ENCODE peak calls at places on chromosomes 3 and 15, in five cellular contexts. O is neuronal stem cell, E is H9, Q is H1, T is mesenchymal stem cell. W is an unnamed sample.

GRCh38 chr3:79881431-79881830 is 113.6 kb upstream of the ROBO1 start:
- DNase-seq in Q (no peak), O (no peak), E (no peak), T (no peak), W (no peak)

GRCh38 chr15:74120426-74120825 is 10.0 kb upstream of the ISLR2 start:
- DNase-seq in E (no peak), O (no peak), Q (no peak), T (no peak), W (no peak)

GRCh38 chr3:52790337-52790736 is 4.3 kb upstream of the ITIH3 start:
- DNase-seq in O (no peak), Q (no peak), E (no peak), T (no peak), W (no peak)

GRCh38 chr15:68372291-68372811 is 59.6 kb downstream of the ITGA11 start:
- DNase-seq in T (no peak), Q (peak; percentile 73), O (no peak), E (peak; percentile 80), W (no peak)

GRCh38 chr15:42385206-42385979 is 26.1 kb downstream of the CAPN3 start:
- DNase-seq in T (peak; percentile 58), O (peak; percentile 36), Q (peak; percentile 76), E (peak; percentile 80), W (no peak)

GRCh38 chr3:34957707-34958106 is 681.6 kb upstream of the ARPP21 start:
- DNase-seq in Q (no peak), T (no peak), E (no peak), O (no peak), W (no peak)

GRCh38 chr3:173467501-173467900 is 70.0 kb downstream of the NLGN1 start:
- DNase-seq in E (no peak), Q (no peak), O (no peak), T (peak; percentile 29), W (peak; percentile 80)

GRCh38 chr3:23913873-23914743 is 2.7 kb downstream of the NKIRAS1 start:
- DNase-seq in Q (no peak), E (no peak), O (no peak), T (no peak), W (no peak)

GRCh38 chr3:44395714-44396113 is 57.1 kb downstream of the TCAIM start:
- DNase-seq in O (no peak), T (no peak), E (no peak), Q (no peak), W (no peak)

GRCh38 chr3:87336761-87337160 is 60.4 kb upstream of the POU1F1 start:
- DNase-seq in E (no peak), Q (no peak), T (no peak), O (no peak), W (no peak)

GRCh38 chr15:20665653-20666052 is 124.1 kb upstream of the GOLGA6L6 start:
- DNase-seq in E (no peak), Q (no peak), O (no peak), T (no peak), W (no peak)

GRCh38 chr3:11447584-11448200 is 175.5 kb downstream of the ATG7 start:
- DNase-seq in Q (no peak), O (no peak), T (no peak), E (no peak), W (no peak)

GRCh38 chr15:98039596-98039995 is 79.1 kb downstream of the ARRDC4 start:
- DNase-seq in Q (no peak), T (no peak), O (no peak), E (no peak), W (no peak)

GRCh38 chr3:112640864-112641751 is at the start of gene CCDC80:
- DNase-seq in T (peak; percentile 99), Q (no peak), E (no peak), O (no peak), W (peak; percentile 76)

GRCh38 chr15:77030928-77031375 is 36.0 kb downstream of the PSTPIP1 start:
- DNase-seq in Q (peak; percentile 46), T (no peak), E (peak; percentile 23), O (no peak), W (no peak)

GRCh38 chr15:63440756-63441155 is 59.1 kb upstream of the CA12 start:
- DNase-seq in O (no peak), E (no peak), T (no peak), Q (no peak), W (no peak)

GRCh38 chr3:27758083-27758482 is 36.0 kb upstream of the EOMES start:
- DNase-seq in E (no peak), O (no peak), Q (no peak), T (peak; percentile 81), W (peak; percentile 76)

GRCh38 chr15:65372787-65373067 is 5.1 kb downstream of the IGDCC3 start:
- DNase-seq in O (no peak), Q (no peak), T (no peak), E (no peak), W (no peak)

GRCh38 chr3:13865581-13866405 is 14.1 kb downstream of the WNT7A start:
- DNase-seq in T (no peak), Q (no peak), E (no peak), O (no peak), W (no peak)

GRCh38 chr15:95304116-95304873 is 1026.2 kb upstream of the NR2F2 start:
- DNase-seq in O (no peak), Q (no peak), E (no peak), T (peak; percentile 90), W (no peak)

GRCh38 chr15:58261368-58261767 is 123.2 kb downstream of the AQP9 start:
- DNase-seq in E (no peak), T (no peak), Q (no peak), O (no peak), W (no peak)

GRCh38 chr3:27880969-27881892 is 159.1 kb upstream of the EOMES start:
- DNase-seq in Q (no peak), E (no peak), O (no peak), T (no peak), W (no peak)

GRCh38 chr3:16085884-16086608 is 88.4 kb upstream of the GALNT15 start:
- DNase-seq in Q (no peak), T (no peak), O (no peak), E (no peak), W (no peak)

GRCh38 chr3:189233225-189233858 is 61.6 kb downstream of the TPRG1 start:
- DNase-seq in Q (peak; percentile 52), O (peak; percentile 47), E (peak; percentile 69), T (peak; percentile 70), W (peak; percentile 43)

GRCh38 chr3:39383913-39384664 is 919 bp downstream of the SLC25A38 start:
- DNase-seq in T (peak; percentile 95), E (peak; percentile 97), O (peak; percentile 93), Q (peak; percentile 96), W (peak; percentile 97)

GRCh38 chr3:39387411-39387975 is 4.3 kb downstream of the SLC25A38 start:
- DNase-seq in T (no peak), O (no peak), Q (no peak), E (no peak), W (peak; percentile 55)

GRCh38 chr3:39384665-39385000 is 1.5 kb downstream of the SLC25A38 start:
- DNase-seq in T (no peak), O (no peak), E (no peak), Q (no peak), W (no peak)

GRCh38 chr3:39385456-39386098 is 2.4 kb downstream of the SLC25A38 start:
- DNase-seq in O (no peak), Q (no peak), E (no peak), T (peak; percentile 12), W (no peak)

DNA sequence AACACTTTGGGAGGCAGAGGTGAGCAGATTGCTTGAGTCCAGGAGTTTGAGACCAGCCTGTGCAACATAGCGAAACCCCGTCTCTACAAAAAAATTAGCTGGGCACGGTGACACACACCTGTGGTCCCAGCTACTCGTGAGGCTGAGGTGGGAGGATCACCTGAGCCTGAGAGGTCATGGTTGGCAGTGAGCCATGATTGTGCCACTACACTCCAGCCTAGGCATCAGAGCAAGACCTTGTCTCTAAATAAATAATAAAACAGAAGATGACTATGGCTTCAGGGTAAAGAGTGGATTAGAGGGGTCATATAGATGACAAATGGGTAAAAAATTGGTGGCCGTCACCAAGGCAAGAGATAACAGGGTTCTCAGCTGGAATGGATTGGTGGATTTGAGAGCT is 3.2 kb downstream of the SLC25A38 start:
- DNase-seq in E (no peak), O (no peak), Q (no peak), T (no peak), W (no peak)
- H2BK12ac ChIP-seq in E (no peak overlapping the region), O (no peak overlapping the region), Q (peak overlapping the region; percentile 50), T (no peak overlapping the region), W (no peak overlapping the region)

DNA sequence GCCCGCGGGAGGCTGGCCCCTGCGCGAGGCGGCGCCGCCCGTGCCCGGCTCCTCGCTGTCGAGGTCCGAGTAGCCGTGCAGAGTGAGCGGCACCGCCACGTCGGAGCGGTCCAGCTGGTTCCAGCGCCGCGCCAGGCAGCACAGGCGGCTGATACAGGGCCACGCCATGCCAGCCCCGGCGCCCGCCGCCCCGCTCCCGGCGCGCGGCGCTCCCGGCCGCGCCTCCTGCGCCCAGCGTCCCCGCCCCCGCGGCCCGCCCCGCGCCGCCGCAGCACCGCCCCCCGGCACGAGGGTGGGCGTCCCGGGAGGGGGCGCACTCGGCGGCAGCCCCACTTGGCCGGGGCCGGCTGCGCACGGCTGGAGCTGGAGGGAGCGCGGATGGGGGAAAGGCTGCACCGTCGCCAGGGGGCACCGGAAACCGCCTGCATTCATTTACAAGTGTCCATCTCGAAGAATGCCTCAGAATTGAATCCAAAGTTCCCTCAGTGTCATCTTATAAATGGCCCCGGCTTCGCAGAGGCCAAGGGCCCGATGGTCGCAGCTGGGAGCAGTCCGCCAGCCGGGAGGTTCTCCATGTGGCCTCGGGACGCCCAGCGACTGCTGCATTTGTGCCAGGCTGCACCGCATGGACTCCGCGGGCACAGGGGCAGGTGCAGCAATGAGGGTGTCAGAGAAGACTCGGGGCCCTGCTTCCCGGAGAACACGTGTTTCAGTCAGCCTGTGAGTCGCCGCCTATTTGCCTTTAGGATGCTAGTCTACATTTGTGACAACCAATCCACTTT is at the start of gene MAP6D1:
- DNase-seq in T (peak; percentile 63), E (peak; percentile 82), Q (peak; percentile 85), O (peak; percentile 68), W (peak; percentile 66)
- H3K23ac ChIP-seq in T (no peak within 1 kb of the TSS), E (no peak within 1 kb of the TSS), Q (no peak within 1 kb of the TSS), O (peak within 1 kb of the TSS; percentile 98), W (no peak within 1 kb of the TSS)

GRCh38 chr15:90212221-90213079 is 11.3 kb downstream of the SEMA4B start:
- DNase-seq in Q (no peak), T (no peak), E (no peak), O (no peak), W (peak; percentile 27)
- H3K4me2 ChIP-seq in Q (no peak overlapping the region), T (no peak overlapping the region), E (no peak overlapping the region), O (peak overlapping the region; percentile 23), W (no peak overlapping the region)

GRCh38 chr3:142723665-142723967 is 218 bp upstream of the TRPC1 start:
- DNase-seq in T (no peak), O (no peak), E (no peak), Q (no peak), W (no peak)

GRCh38 chr3:142723968-142724681 is at the start of gene TRPC1:
- DNase-seq in E (peak; percentile 91), T (peak; percentile 89), O (peak; percentile 84), Q (peak; percentile 88), W (peak; percentile 75)

GRCh38 chr3:142724682-142725351 is 983 bp downstream of the TRPC1 start:
- DNase-seq in O (no peak), T (peak; percentile 66), Q (peak; percentile 82), E (peak; percentile 82), W (peak; percentile 21)

GRCh38 chr3:142725352-142725739 is 1.5 kb downstream of the TRPC1 start:
- DNase-seq in T (no peak), Q (no peak), E (no peak), O (no peak), W (no peak)

DNA sequence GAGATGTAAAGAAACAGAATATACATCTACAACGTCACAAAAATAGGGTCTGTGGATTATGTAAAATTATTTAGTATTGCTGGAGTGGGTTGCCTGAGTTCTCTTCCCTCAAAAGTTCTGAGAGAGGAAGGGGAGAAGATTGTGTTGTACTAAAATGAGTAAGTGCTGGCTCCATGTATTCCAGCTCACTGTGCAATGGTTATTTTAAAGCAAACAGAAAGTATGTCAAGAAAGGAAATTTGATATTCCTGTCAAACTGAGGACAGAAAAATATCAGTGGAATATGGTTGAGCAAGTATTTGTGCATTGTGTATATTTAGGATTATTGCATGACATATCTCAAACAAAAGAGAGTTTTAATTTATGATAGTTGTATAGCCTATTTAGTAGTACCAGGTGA is 2.2 kb downstream of the TRPC1 start:
- DNase-seq in O (no peak), Q (no peak), T (no peak), E (no peak), W (no peak)
- H2BK12ac ChIP-seq in O (no peak overlapping the region), Q (no peak overlapping the region), T (no peak overlapping the region), E (no peak overlapping the region), W (no peak overlapping the region)

W was measured in trophoblast cell.